ENCODE peak calls at places on chromosomes 12 and 14, in five cellular contexts. One of them, this sample, is unnamed.

GRCh38 chr14:69138189-69138535 is 14.8 kb downstream of the DCAF5 start:
- DNase-seq in A549: no peak
- DNase-seq in HCT116: no peak
- DNase-seq in SK-N-SH: no peak
- DNase-seq in K562: no peak
- DNase-seq in this sample: no peak

GRCh38 chr12:56158926-56159461 is 835 bp downstream of the MYL6 start:
- DNase-seq in K562: peak
- DNase-seq in SK-N-SH: peak
- DNase-seq in HCT116: no peak
- DNase-seq in A549: peak
- DNase-seq in this sample: peak

GRCh38 chr12:94622475-94622874 is 27.9 kb downstream of the TMCC3 start:
- DNase-seq in SK-N-SH: peak
- DNase-seq in HCT116: no peak
- DNase-seq in K562: no peak
- DNase-seq in A549: no peak
- DNase-seq in this sample: no peak

GRCh38 chr12:614727-615060 is 48.6 kb downstream of the NINJ2 start:
- DNase-seq in SK-N-SH: no peak
- DNase-seq in HCT116: no peak
- DNase-seq in K562: no peak
- DNase-seq in A549: no peak
- DNase-seq in this sample: peak

GRCh38 chr12:91109148-91109564 is 2.1 kb downstream of the LUM start:
- DNase-seq in A549: no peak
- DNase-seq in SK-N-SH: no peak
- DNase-seq in HCT116: peak
- DNase-seq in K562: peak
- DNase-seq in this sample: peak

GRCh38 chr12:94590428-94590827 is 59.9 kb downstream of the TMCC3 start:
- DNase-seq in A549: no peak
- DNase-seq in SK-N-SH: peak
- DNase-seq in HCT116: no peak
- DNase-seq in K562: no peak
- DNase-seq in this sample: no peak

GRCh38 chr12:98253207-98253606 is 262.2 kb upstream of the TMPO start:
- DNase-seq in HCT116: no peak
- DNase-seq in K562: no peak
- DNase-seq in A549: no peak
- DNase-seq in SK-N-SH: no peak
- DNase-seq in this sample: no peak

GRCh38 chr14:69181491-69181890 is 9.8 kb upstream of the EXD2 start:
- DNase-seq in HCT116: no peak
- DNase-seq in A549: no peak
- DNase-seq in SK-N-SH: no peak
- DNase-seq in K562: no peak
- DNase-seq in this sample: no peak

GRCh38 chr12:29562167-29562776 is 64.8 kb upstream of the OVCH1 start:
- DNase-seq in HCT116: no peak
- DNase-seq in A549: no peak
- DNase-seq in SK-N-SH: no peak
- DNase-seq in K562: no peak
- DNase-seq in this sample: no peak

GRCh38 chr12:67531519-67531918 is 117.0 kb upstream of the DYRK2 start:
- DNase-seq in A549: no peak
- DNase-seq in SK-N-SH: no peak
- DNase-seq in HCT116: no peak
- DNase-seq in K562: no peak
- DNase-seq in this sample: no peak

GRCh38 chr12:123801573-123802178 is 39.6 kb downstream of the DNAH10 start:
- DNase-seq in SK-N-SH: no peak
- DNase-seq in K562: peak
- DNase-seq in HCT116: peak
- DNase-seq in A549: peak
- DNase-seq in this sample: peak

GRCh38 chr12:57152408-57153038 is 5.1 kb upstream of the LRP1-AS start:
- DNase-seq in K562: no peak
- DNase-seq in HCT116: no peak
- DNase-seq in A549: no peak
- DNase-seq in SK-N-SH: no peak
- DNase-seq in this sample: no peak

GRCh38 chr12:71589478-71589881 is 74.2 kb downstream of the ZFC3H1 start:
- DNase-seq in HCT116: no peak
- DNase-seq in SK-N-SH: no peak
- DNase-seq in K562: no peak
- DNase-seq in A549: no peak
- DNase-seq in this sample: no peak

GRCh38 chr12:76028649-76029277 is 2.8 kb downstream of the PHLDA1 start:
- DNase-seq in SK-N-SH: no peak
- DNase-seq in HCT116: no peak
- DNase-seq in A549: no peak
- DNase-seq in K562: no peak
- DNase-seq in this sample: no peak

GRCh38 chr14:23483216-23483854 is 13.8 kb downstream of the NGDN start:
- DNase-seq in K562: peak
- DNase-seq in HCT116: no peak
- DNase-seq in SK-N-SH: peak
- DNase-seq in A549: peak
- DNase-seq in this sample: peak

GRCh38 chr12:41368006-41368405 is 179.9 kb downstream of the PDZRN4 start:
- DNase-seq in SK-N-SH: no peak
- DNase-seq in HCT116: peak
- DNase-seq in A549: no peak
- DNase-seq in K562: no peak
- DNase-seq in this sample: peak

GRCh38 chr14:103534576-103535061 is 5.6 kb downstream of the TRMT61A start:
- DNase-seq in HCT116: no peak
- DNase-seq in SK-N-SH: no peak
- DNase-seq in A549: no peak
- DNase-seq in K562: no peak
- DNase-seq in this sample: no peak

GRCh38 chr14:69657961-69658360 is 46.6 kb downstream of the SUSD6 start:
- DNase-seq in K562: no peak
- DNase-seq in HCT116: no peak
- DNase-seq in SK-N-SH: no peak
- DNase-seq in A549: no peak
- DNase-seq in this sample: no peak

GRCh38 chr12:6390084-6390799 is 6.3 kb downstream of the LTBR start:
- DNase-seq in HCT116: no peak
- DNase-seq in K562: no peak
- DNase-seq in SK-N-SH: no peak
- DNase-seq in A549: no peak
- DNase-seq in this sample: no peak

GRCh38 chr12:6393109-6393508 is 9.1 kb downstream of the LTBR start:
- DNase-seq in SK-N-SH: no peak
- DNase-seq in HCT116: no peak
- DNase-seq in K562: no peak
- DNase-seq in A549: no peak
- DNase-seq in this sample: no peak

GRCh38 chr12:6394398-6394797 is 10.4 kb downstream of the LTBR start:
- DNase-seq in A549: no peak
- DNase-seq in HCT116: no peak
- DNase-seq in K562: no peak
- DNase-seq in SK-N-SH: no peak
- DNase-seq in this sample: no peak

GRCh38 chr12:6391013-6391412 is 7.1 kb downstream of the LTBR start:
- DNase-seq in SK-N-SH: peak
- DNase-seq in K562: no peak
- DNase-seq in A549: no peak
- DNase-seq in HCT116: no peak
- DNase-seq in this sample: no peak

DNA sequence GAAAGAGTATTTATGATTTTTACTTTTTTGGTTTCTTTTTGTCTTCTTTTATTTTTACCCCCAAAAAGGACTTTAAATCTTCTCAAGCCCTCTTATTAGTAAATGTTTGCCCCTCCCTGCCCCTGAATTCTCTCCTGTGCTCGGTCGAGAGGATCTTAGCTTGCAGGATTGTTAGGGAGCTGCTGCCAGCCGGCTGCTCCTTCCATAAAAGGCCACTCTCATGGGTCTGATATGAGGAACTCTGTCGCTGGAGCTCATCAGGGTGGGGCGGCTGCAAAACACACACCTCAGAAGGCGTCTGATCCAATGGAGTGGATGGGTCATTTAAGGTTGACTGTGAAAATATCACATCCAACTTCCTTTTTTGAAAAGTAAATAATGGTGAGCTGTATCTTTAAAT is 8.5 kb downstream of the LTBR start:
- DNase-seq in HCT116: no peak
- DNase-seq in K562: no peak
- DNase-seq in A549: no peak
- DNase-seq in SK-N-SH: no peak
- DNase-seq in this sample: peak
- TF ChIP-seq MAX in HCT116: no peak
- TF ChIP-seq MAX in K562: no peak
- TF ChIP-seq MAX in A549: no peak
- TF ChIP-seq MAX in SK-N-SH: no peak
- TF ChIP-seq MAX in this sample: no peak

GRCh38 chr14:75430106-75430505 is 2.3 kb downstream of the JDP2 start:
- DNase-seq in SK-N-SH: no peak
- DNase-seq in HCT116: no peak
- DNase-seq in K562: no peak
- DNase-seq in A549: no peak
- DNase-seq in this sample: peak
- H3K4me3 ChIP-seq in SK-N-SH: no peak
- H3K4me3 ChIP-seq in HCT116: no peak
- H3K4me3 ChIP-seq in K562: no peak
- H3K4me3 ChIP-seq in A549: peak
- H3K4me3 ChIP-seq in this sample: peak

GRCh38 chr14:59511916-59512530 is 27.7 kb downstream of the JKAMP start:
- DNase-seq in SK-N-SH: peak
- DNase-seq in A549: peak
- DNase-seq in K562: peak
- DNase-seq in HCT116: no peak
- DNase-seq in this sample: peak
- TF ChIP-seq MAX in SK-N-SH: no peak
- TF ChIP-seq MAX in A549: no peak
- TF ChIP-seq MAX in K562: no peak
- TF ChIP-seq MAX in HCT116: no peak
- TF ChIP-seq MAX in this sample: no peak

DNA sequence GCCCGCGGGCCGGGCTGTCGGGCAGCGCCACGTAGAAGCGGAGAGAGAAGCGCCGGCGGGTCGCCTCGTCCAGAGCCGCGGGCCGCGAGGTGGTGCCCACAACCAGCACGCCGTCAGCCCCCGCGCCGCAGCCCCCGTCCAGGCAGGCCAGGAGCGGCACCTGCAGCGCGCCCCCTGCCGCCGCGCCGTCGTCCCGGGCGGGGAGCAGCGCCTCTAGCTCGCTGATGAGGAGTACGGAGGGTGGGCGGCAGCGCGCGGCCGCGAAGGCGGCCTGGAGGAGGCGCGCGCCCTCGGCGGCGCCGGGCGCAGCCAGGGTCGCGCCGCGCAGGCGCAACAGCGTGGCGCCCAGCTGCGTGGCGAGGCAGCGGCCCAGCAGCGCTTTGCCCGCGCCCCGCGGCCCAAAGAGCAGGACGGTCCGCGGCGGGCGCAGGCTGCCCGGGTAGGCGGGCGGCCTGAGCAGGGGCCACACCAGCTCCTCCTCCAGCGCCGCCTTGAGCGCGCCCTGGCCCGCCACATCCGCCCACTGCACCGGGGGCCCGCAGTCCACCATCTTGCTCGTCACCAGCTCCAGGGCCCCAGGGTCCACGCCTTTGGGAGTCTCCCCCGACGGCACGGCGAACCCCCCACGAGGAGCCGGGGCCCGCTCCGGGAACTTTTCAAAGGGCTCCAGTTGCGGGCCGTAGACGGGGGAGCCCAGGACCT is 27.6 kb downstream of the FIGNL2 start:
- DNase-seq in A549: peak
- DNase-seq in HCT116: no peak
- DNase-seq in K562: peak
- DNase-seq in SK-N-SH: peak
- DNase-seq in this sample: peak
- H3K4me3 ChIP-seq in A549: peak
- H3K4me3 ChIP-seq in HCT116: peak
- H3K4me3 ChIP-seq in K562: no peak
- H3K4me3 ChIP-seq in SK-N-SH: peak
- H3K4me3 ChIP-seq in this sample: no peak